ENCODE peak calls at places on chromosome 15, in five cellular contexts. One of them, this sample, is unnamed.

GRCh38 chr15:74312445-74313007 is 54.9 kb downstream of the CYP11A1 start:
- DNase-seq in PC-3: no peak
- DNase-seq in CD8-positive, alpha-beta memory T cell: no peak
- DNase-seq in Karpas-422: no peak
- DNase-seq in Peyer's patch: no peak
- DNase-seq in this sample: no peak

GRCh38 chr15:25058080-25058785 is 103.4 kb downstream of the SNRPN start:
- DNase-seq in PC-3: no peak
- DNase-seq in CD8-positive, alpha-beta memory T cell: no peak
- DNase-seq in Karpas-422: no peak
- DNase-seq in Peyer's patch: peak; percentile 40
- DNase-seq in this sample: peak; percentile 59

GRCh38 chr15:34336947-34337556 is 529 bp downstream of the SLC12A6 start:
- DNase-seq in PC-3: no peak
- DNase-seq in CD8-positive, alpha-beta memory T cell: no peak
- DNase-seq in Karpas-422: no peak
- DNase-seq in Peyer's patch: peak; percentile 67
- DNase-seq in this sample: no peak

GRCh38 chr15:51846463-51847230 is 17.2 kb downstream of the TMOD3 start:
- DNase-seq in PC-3: peak; percentile 90
- DNase-seq in CD8-positive, alpha-beta memory T cell: peak; percentile 27
- DNase-seq in Karpas-422: no peak
- DNase-seq in Peyer's patch: no peak
- DNase-seq in this sample: no peak

GRCh38 chr15:48592929-48593328 is 52.6 kb downstream of the FBN1 start:
- DNase-seq in PC-3: no peak
- DNase-seq in CD8-positive, alpha-beta memory T cell: no peak
- DNase-seq in Karpas-422: no peak
- DNase-seq in Peyer's patch: no peak
- DNase-seq in this sample: no peak

GRCh38 chr15:57427367-57427821 is 51.1 kb downstream of the CGNL1 start:
- DNase-seq in PC-3: peak; percentile 56
- DNase-seq in CD8-positive, alpha-beta memory T cell: no peak
- DNase-seq in Karpas-422: no peak
- DNase-seq in Peyer's patch: no peak
- DNase-seq in this sample: no peak

GRCh38 chr15:74542192-74543042 is 1.4 kb downstream of the ARID3B start:
- DNase-seq in PC-3: no peak
- DNase-seq in CD8-positive, alpha-beta memory T cell: no peak
- DNase-seq in Karpas-422: no peak
- DNase-seq in Peyer's patch: no peak
- DNase-seq in this sample: no peak

GRCh38 chr15:100958326-100959065 is 39.3 kb downstream of the LRRK1 start:
- DNase-seq in PC-3: peak; percentile 77
- DNase-seq in CD8-positive, alpha-beta memory T cell: no peak
- DNase-seq in Karpas-422: no peak
- DNase-seq in Peyer's patch: no peak
- DNase-seq in this sample: no peak

GRCh38 chr15:73338058-73338457 is 30.7 kb downstream of the HCN4 start:
- DNase-seq in PC-3: no peak
- DNase-seq in CD8-positive, alpha-beta memory T cell: no peak
- DNase-seq in Karpas-422: no peak
- DNase-seq in Peyer's patch: no peak
- DNase-seq in this sample: no peak

GRCh38 chr15:85276508-85276907 is 103.9 kb upstream of the AKAP13 start:
- DNase-seq in PC-3: peak; percentile 41
- DNase-seq in CD8-positive, alpha-beta memory T cell: no peak
- DNase-seq in Karpas-422: no peak
- DNase-seq in Peyer's patch: no peak
- DNase-seq in this sample: no peak

GRCh38 chr15:43187544-43188155 is 2.4 kb downstream of the CCNDBP1 start:
- DNase-seq in PC-3: peak; percentile 76
- DNase-seq in CD8-positive, alpha-beta memory T cell: peak; percentile 40
- DNase-seq in Karpas-422: peak; percentile 84
- DNase-seq in Peyer's patch: no peak
- DNase-seq in this sample: no peak

GRCh38 chr15:76274226-76274625 is 37.0 kb downstream of the ETFA start:
- DNase-seq in PC-3: no peak
- DNase-seq in CD8-positive, alpha-beta memory T cell: no peak
- DNase-seq in Karpas-422: no peak
- DNase-seq in Peyer's patch: no peak
- DNase-seq in this sample: no peak

GRCh38 chr15:77503240-77503639 is 82.6 kb downstream of the HMG20A start:
- DNase-seq in PC-3: peak; percentile 53
- DNase-seq in CD8-positive, alpha-beta memory T cell: no peak
- DNase-seq in Karpas-422: no peak
- DNase-seq in Peyer's patch: no peak
- DNase-seq in this sample: no peak

GRCh38 chr15:72184165-72184811 is 13.3 kb downstream of the GRAMD2A start:
- DNase-seq in PC-3: peak; percentile 53
- DNase-seq in CD8-positive, alpha-beta memory T cell: no peak
- DNase-seq in Karpas-422: no peak
- DNase-seq in Peyer's patch: no peak
- DNase-seq in this sample: no peak

GRCh38 chr15:81274255-81274654 is 49.7 kb downstream of the STARD5 start:
- DNase-seq in PC-3: no peak
- DNase-seq in CD8-positive, alpha-beta memory T cell: no peak
- DNase-seq in Karpas-422: no peak
- DNase-seq in Peyer's patch: no peak
- DNase-seq in this sample: no peak

GRCh38 chr15:101215681-101216080 is 36.2 kb downstream of the CHSY1 start:
- DNase-seq in PC-3: no peak
- DNase-seq in CD8-positive, alpha-beta memory T cell: no peak
- DNase-seq in Karpas-422: no peak
- DNase-seq in Peyer's patch: no peak
- DNase-seq in this sample: no peak

GRCh38 chr15:31328425-31328998 is 1.9 kb downstream of the KLF13 start:
- DNase-seq in PC-3: peak; percentile 25
- DNase-seq in CD8-positive, alpha-beta memory T cell: peak; percentile 83
- DNase-seq in Karpas-422: peak; percentile 73
- DNase-seq in Peyer's patch: no peak
- DNase-seq in this sample: no peak

GRCh38 chr15:51833782-51834181 is 4.3 kb downstream of the TMOD3 start:
- DNase-seq in PC-3: peak; percentile 42
- DNase-seq in CD8-positive, alpha-beta memory T cell: no peak
- DNase-seq in Karpas-422: no peak
- DNase-seq in Peyer's patch: no peak
- DNase-seq in this sample: no peak

GRCh38 chr15:40759961-40760360 is 3.9 kb upstream of the GCHFR start:
- DNase-seq in PC-3: no peak
- DNase-seq in CD8-positive, alpha-beta memory T cell: no peak
- DNase-seq in Karpas-422: no peak
- DNase-seq in Peyer's patch: no peak
- DNase-seq in this sample: no peak

GRCh38 chr15:57218826-57219576 is 157.3 kb upstream of the CGNL1 start:
- DNase-seq in PC-3: no peak
- DNase-seq in CD8-positive, alpha-beta memory T cell: no peak
- DNase-seq in Karpas-422: peak; percentile 70
- DNase-seq in Peyer's patch: no peak
- DNase-seq in this sample: no peak

GRCh38 chr15:81813215-81813614 is 232.6 kb downstream of the MEX3B start:
- DNase-seq in PC-3: peak; percentile 30
- DNase-seq in CD8-positive, alpha-beta memory T cell: no peak
- DNase-seq in Karpas-422: no peak
- DNase-seq in Peyer's patch: no peak
- DNase-seq in this sample: no peak

GRCh38 chr15:31389576-31389975 is 62.9 kb downstream of the KLF13 start:
- DNase-seq in PC-3: no peak
- DNase-seq in CD8-positive, alpha-beta memory T cell: no peak
- DNase-seq in Karpas-422: no peak
- DNase-seq in Peyer's patch: peak; percentile 37
- DNase-seq in this sample: no peak

GRCh38 chr15:39362832-39363561 is 217.9 kb upstream of the THBS1 start:
- DNase-seq in PC-3: no peak
- DNase-seq in CD8-positive, alpha-beta memory T cell: no peak
- DNase-seq in Karpas-422: no peak
- DNase-seq in Peyer's patch: no peak
- DNase-seq in this sample: no peak

GRCh38 chr15:59352189-59352588 is 20.5 kb downstream of the MYO1E start:
- DNase-seq in PC-3: no peak
- DNase-seq in CD8-positive, alpha-beta memory T cell: no peak
- DNase-seq in Karpas-422: no peak
- DNase-seq in Peyer's patch: no peak
- DNase-seq in this sample: no peak

GRCh38 chr15:33975023-33975565 is 6.8 kb downstream of the CHRM5 start:
- DNase-seq in PC-3: peak; percentile 37
- DNase-seq in CD8-positive, alpha-beta memory T cell: no peak
- DNase-seq in Karpas-422: no peak
- DNase-seq in Peyer's patch: no peak
- DNase-seq in this sample: no peak

GRCh38 chr15:78680416-78681068 is 39.5 kb upstream of the CHRNB4 start:
- DNase-seq in PC-3: no peak
- DNase-seq in CD8-positive, alpha-beta memory T cell: no peak
- DNase-seq in Karpas-422: no peak
- DNase-seq in Peyer's patch: no peak
- DNase-seq in this sample: peak; percentile 38

GRCh38 chr15:97748576-97748975 is 211.9 kb upstream of the ARRDC4 start:
- DNase-seq in PC-3: no peak
- DNase-seq in CD8-positive, alpha-beta memory T cell: no peak
- DNase-seq in Karpas-422: no peak
- DNase-seq in Peyer's patch: no peak
- DNase-seq in this sample: no peak

GRCh38 chr15:40054056-40054745 is 15.2 kb upstream of the SRP14 start:
- DNase-seq in PC-3: no peak
- DNase-seq in CD8-positive, alpha-beta memory T cell: no peak
- DNase-seq in Karpas-422: no peak
- DNase-seq in Peyer's patch: peak; percentile 58
- DNase-seq in this sample: no peak

GRCh38 chr15:31930967-31931366 is 99.3 kb upstream of the CHRNA7 start:
- DNase-seq in PC-3: no peak
- DNase-seq in CD8-positive, alpha-beta memory T cell: no peak
- DNase-seq in Karpas-422: no peak
- DNase-seq in Peyer's patch: no peak
- DNase-seq in this sample: no peak

GRCh38 chr15:43534897-43535296 is 17.5 kb downstream of the MAP1A start:
- DNase-seq in PC-3: no peak
- DNase-seq in CD8-positive, alpha-beta memory T cell: no peak
- DNase-seq in Karpas-422: peak; percentile 33
- DNase-seq in Peyer's patch: no peak
- DNase-seq in this sample: no peak

DNA sequence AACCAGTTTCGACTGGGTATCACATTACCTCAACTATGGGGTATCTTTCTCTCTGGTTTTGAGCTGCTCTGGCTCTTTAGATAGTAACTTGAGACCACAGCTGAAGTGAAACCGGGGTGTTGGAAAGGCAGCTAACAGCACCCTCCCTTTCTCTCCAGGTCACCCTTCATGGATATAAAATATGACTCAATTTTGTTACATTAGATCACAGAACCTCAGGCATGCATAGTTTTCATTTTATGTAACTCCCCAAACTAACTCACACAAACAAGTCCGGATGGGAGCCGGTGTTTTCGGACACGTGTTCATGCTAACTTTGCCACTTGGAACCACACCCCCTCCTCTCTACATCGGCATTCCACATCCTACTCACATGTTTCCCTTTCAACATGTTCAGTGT is 90.7 kb downstream of the NR2F2 start:
- DNase-seq in PC-3: no peak
- DNase-seq in CD8-positive, alpha-beta memory T cell: no peak
- DNase-seq in Karpas-422: no peak
- DNase-seq in Peyer's patch: no peak
- DNase-seq in this sample: no peak
- H3K4me3 ChIP-seq in PC-3: no peak overlapping the region
- H3K4me3 ChIP-seq in CD8-positive, alpha-beta memory T cell: no peak overlapping the region
- H3K4me3 ChIP-seq in Karpas-422: no peak overlapping the region
- H3K4me3 ChIP-seq in Peyer's patch: no peak overlapping the region
- H3K4me3 ChIP-seq in this sample: no peak overlapping the region

DNA sequence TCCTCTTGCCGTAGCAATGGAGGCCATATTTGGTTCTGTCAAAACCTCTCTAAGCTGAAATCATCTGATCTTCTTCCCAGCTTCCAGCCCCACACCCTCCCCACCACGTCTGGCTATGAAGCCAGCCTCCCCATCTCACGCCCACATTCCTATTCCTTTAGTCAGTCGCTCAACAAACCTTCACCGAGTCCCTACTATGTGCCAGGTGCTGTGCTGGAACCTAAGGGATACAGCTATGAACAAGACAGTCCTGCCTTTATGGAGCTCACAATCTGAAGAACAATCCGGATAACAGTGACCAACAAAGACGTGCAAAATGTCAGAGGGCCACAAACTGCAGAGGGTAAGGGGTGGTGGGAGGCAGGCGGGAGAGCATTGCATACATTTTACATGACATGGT is 31.8 kb upstream of the SMAD6 start:
- DNase-seq in PC-3: no peak
- DNase-seq in CD8-positive, alpha-beta memory T cell: no peak
- DNase-seq in Karpas-422: no peak
- DNase-seq in Peyer's patch: no peak
- DNase-seq in this sample: no peak
- H3K4me3 ChIP-seq in PC-3: no peak overlapping the region
- H3K4me3 ChIP-seq in CD8-positive, alpha-beta memory T cell: no peak overlapping the region
- H3K4me3 ChIP-seq in Karpas-422: no peak overlapping the region
- H3K4me3 ChIP-seq in Peyer's patch: no peak overlapping the region
- H3K4me3 ChIP-seq in this sample: no peak overlapping the region

GRCh38 chr15:29569533-29570092 is 252.7 kb downstream of the TJP1 start:
- DNase-seq in PC-3: no peak
- DNase-seq in CD8-positive, alpha-beta memory T cell: no peak
- DNase-seq in Karpas-422: no peak
- DNase-seq in Peyer's patch: no peak
- DNase-seq in this sample: no peak
- H3K4me3 ChIP-seq in PC-3: no peak overlapping the region
- H3K4me3 ChIP-seq in CD8-positive, alpha-beta memory T cell: no peak overlapping the region
- H3K4me3 ChIP-seq in Karpas-422: no peak overlapping the region
- H3K4me3 ChIP-seq in Peyer's patch: peak overlapping the region; percentile 76
- H3K4me3 ChIP-seq in this sample: peak overlapping the region; percentile 42

DNA sequence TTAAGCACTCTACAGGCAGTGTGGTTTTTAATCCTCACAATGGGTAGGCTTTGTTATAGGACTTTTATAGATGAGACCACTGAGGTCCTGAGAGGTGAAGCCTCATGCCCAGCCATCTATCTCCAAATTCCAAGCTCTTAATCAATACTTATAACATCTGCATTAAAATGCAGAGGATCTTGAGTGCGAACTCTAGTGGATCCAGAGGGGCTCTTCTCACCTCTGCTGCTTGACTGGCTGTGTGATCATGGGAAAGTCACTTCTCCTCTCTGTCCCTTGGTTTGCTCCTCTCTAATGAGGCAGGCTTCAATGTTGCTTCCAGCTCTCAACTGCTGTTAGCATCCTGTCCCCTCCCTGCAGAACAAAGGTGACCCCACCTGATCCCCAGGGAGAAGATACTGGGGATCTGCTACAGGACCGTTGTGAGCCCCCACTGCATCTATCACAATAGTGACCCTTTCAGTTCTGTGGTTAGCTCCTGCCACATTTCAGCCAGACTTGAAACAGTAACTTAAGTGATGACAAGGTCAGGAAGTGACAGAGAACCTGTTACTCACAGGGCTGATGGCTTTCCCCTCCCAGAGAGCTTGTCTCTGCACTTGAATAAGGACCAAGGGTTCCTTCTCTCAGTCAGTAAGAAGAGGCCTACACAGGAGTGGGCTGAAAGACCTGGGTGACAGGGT is 1.3 kb downstream of the SLC27A2 start:
- DNase-seq in PC-3: peak; percentile 32
- DNase-seq in CD8-positive, alpha-beta memory T cell: no peak
- DNase-seq in Karpas-422: no peak
- DNase-seq in Peyer's patch: no peak
- DNase-seq in this sample: no peak
- H3K4me3 ChIP-seq in PC-3: peak overlapping the region; percentile 78
- H3K4me3 ChIP-seq in CD8-positive, alpha-beta memory T cell: peak overlapping the region; percentile 66
- H3K4me3 ChIP-seq in Karpas-422: no peak overlapping the region
- H3K4me3 ChIP-seq in Peyer's patch: peak overlapping the region; percentile 79
- H3K4me3 ChIP-seq in this sample: no peak overlapping the region

This sample was measured in tibial artery.